ENCODE peak calls at places on chromosome 17, in ten cellular contexts. Z, V, G, N, J, M, S, L, D and H are unnamed samples.

GRCh38 chr17:70434536-70435490 is 265.5 kb downstream of the KCNJ2 start:
- DNase-seq in Z (no peak), V (no peak), G (no peak), N (no peak), J (no peak), M (no peak), S (no peak), L (no peak), D (no peak), H (peak)

GRCh38 chr17:73681946-73682345 is 37.7 kb upstream of the SDK2 start:
- DNase-seq in Z (no peak), V (no peak), G (no peak), N (no peak), J (no peak), M (no peak), S (no peak), L (no peak), D (no peak), H (no peak)

GRCh38 chr17:36847293-36847645 is 90.0 kb upstream of the LHX1 start:
- DNase-seq in Z (no peak), V (no peak), G (no peak), N (no peak), J (no peak), M (no peak), S (no peak), L (no peak), D (no peak), H (no peak)

GRCh38 chr17:4808378-4808767 is 1.4 kb downstream of the PLD2 start:
- DNase-seq in Z (no peak), V (peak), G (no peak), N (peak), J (no peak), M (no peak), S (peak), L (no peak), D (no peak), H (peak)

GRCh38 chr17:74408830-74409229 is 23.1 kb upstream of the GPRC5C start:
- DNase-seq in Z (no peak), V (no peak), G (no peak), N (no peak), J (no peak), M (no peak), S (no peak), L (peak), D (peak), H (no peak)

GRCh38 chr17:69427486-69428197 is 13.1 kb downstream of the MAP2K6 start:
- DNase-seq in Z (no peak), V (no peak), G (no peak), N (no peak), J (no peak), M (no peak), S (no peak), L (no peak), D (no peak), H (no peak)

GRCh38 chr17:39752241-39752831 is 14.6 kb downstream of the GRB7 start:
- DNase-seq in Z (no peak), V (no peak), G (no peak), N (no peak), J (peak), M (no peak), S (no peak), L (no peak), D (no peak), H (no peak)

GRCh38 chr17:1746975-1747543 is 4.4 kb downstream of the SERPINF2 start:
- DNase-seq in Z (no peak), V (no peak), G (no peak), N (no peak), J (peak), M (no peak), S (no peak), L (no peak), D (peak), H (peak)

GRCh38 chr17:19019041-19019941 is 14.7 kb upstream of the FAM83G start:
- DNase-seq in Z (no peak), V (peak), G (no peak), N (no peak), J (no peak), M (no peak), S (no peak), L (no peak), D (peak), H (peak)